ENCODE peak calls at places on chromosomes 3 and 15, in ten cellular contexts. X, P, Z, T, O, L, N, I, V and Y are unnamed samples.

GRCh38 chr3:30667250-30667585 is 60.8 kb downstream of the TGFBR2 start:
- DNase-seq in N (no peak), X (no peak), O (no peak), L (no peak), I (no peak), T (peak), Z (no peak), V (peak), P (peak), Y (no peak)

GRCh38 chr3:33581666-33582065 is 136.4 kb downstream of the CLASP2 start:
- DNase-seq in T (peak), Z (no peak), X (no peak), I (no peak), L (no peak), N (no peak), V (peak), P (peak), O (no peak), Y (no peak)

GRCh38 chr3:108472011-108472591 is 38.3 kb downstream of the MYH15 start:
- DNase-seq in I (no peak), Z (no peak), V (peak), T (peak), X (no peak), P (no peak), N (peak), O (no peak), L (no peak), Y (no peak)

GRCh38 chr15:90552162-90552928 is 22.6 kb downstream of the CRTC3 start:
- DNase-seq in P (no peak), O (peak), T (peak), L (no peak), N (no peak), Z (no peak), X (no peak), I (no peak), V (no peak), Y (no peak)

GRCh38 chr15:63504979-63505841 is 817 bp downstream of the USP3 start:
- DNase-seq in V (peak), O (peak), L (peak), T (peak), Z (peak), X (peak), N (peak), P (peak), I (peak), Y (peak)

GRCh38 chr3:102053375-102053989 is 204.2 kb downstream of the NFKBIZ start:
- DNase-seq in T (peak), I (no peak), X (no peak), Z (no peak), P (no peak), O (no peak), L (no peak), N (no peak), V (peak), Y (no peak)

GRCh38 chr3:72569754-72570440 is 278.3 kb downstream of the SHQ1 start:
- DNase-seq in N (no peak), Z (no peak), I (no peak), V (no peak), T (peak), O (no peak), P (no peak), L (no peak), X (no peak), Y (no peak)

GRCh38 chr3:188229726-188230125 is 75.8 kb downstream of the LPP start:
- DNase-seq in V (no peak), T (no peak), P (no peak), L (no peak), I (no peak), Z (no peak), X (no peak), N (no peak), O (no peak), Y (no peak)

GRCh38 chr3:54120657-54121403 is 1.5 kb upstream of the CACNA2D3 start:
- DNase-seq in P (peak), T (peak), L (peak), X (no peak), I (no peak), Z (no peak), N (no peak), V (peak), O (peak), Y (no peak)

GRCh38 chr3:76369170-76369569 is 583.8 kb upstream of the ZNF717 start:
- DNase-seq in Z (no peak), V (peak), N (no peak), P (no peak), O (no peak), X (no peak), L (no peak), I (no peak), T (no peak), Y (no peak)

GRCh38 chr3:159938712-159939111 is 49.9 kb upstream of the IL12A start:
- DNase-seq in X (no peak), L (no peak), V (no peak), N (no peak), O (no peak), P (no peak), Z (no peak), I (no peak), T (no peak), Y (no peak)

GRCh38 chr15:91100561-91101355 is 701 bp downstream of the SV2B start:
- DNase-seq in N (no peak), L (no peak), X (no peak), I (no peak), O (no peak), P (no peak), V (peak), T (peak), Z (no peak), Y (no peak)

GRCh38 chr3:172159962-172160538 is 120.7 kb downstream of the FNDC3B start:
- DNase-seq in I (no peak), L (no peak), T (no peak), O (no peak), P (peak), Z (no peak), V (peak), X (no peak), N (no peak), Y (peak)

GRCh38 chr15:55834331-55834730 is 91.4 kb upstream of the PRTG start:
- DNase-seq in Z (no peak), N (no peak), P (no peak), I (no peak), O (no peak), L (no peak), T (no peak), X (no peak), V (no peak), Y (no peak)

GRCh38 chr3:52437326-52438103 is 7.4 kb downstream of the SEMA3G start:
- DNase-seq in Z (no peak), L (peak), P (no peak), N (no peak), I (no peak), X (no peak), T (no peak), V (no peak), O (no peak), Y (no peak)

GRCh38 chr3:13009132-13009945 is 63.9 kb downstream of the IQSEC1 start:
- DNase-seq in P (no peak), N (peak), V (no peak), O (peak), L (peak), Z (peak), I (peak), T (peak), X (peak), Y (peak)

GRCh38 chr3:169771651-169772529 is 1.3 kb upstream of the MYNN start:
- DNase-seq in V (peak), P (peak), L (peak), Z (no peak), X (peak), I (peak), O (peak), T (peak), N (peak), Y (peak)

GRCh38 chr15:92812271-92812670 is 87.9 kb upstream of the CHD2 start:
- DNase-seq in N (no peak), I (no peak), X (no peak), V (no peak), O (no peak), T (no peak), Z (no peak), P (no peak), L (no peak), Y (no peak)

GRCh38 chr3:11995061-11995460 is 9.1 kb upstream of the SYN2 start:
- DNase-seq in N (no peak), I (no peak), T (peak), Z (no peak), V (peak), P (peak), O (no peak), L (no peak), X (no peak), Y (no peak)

GRCh38 chr15:28934645-28935044 is 48.9 kb downstream of the APBA2 start:
- DNase-seq in Z (peak), O (no peak), T (no peak), L (no peak), P (no peak), X (no peak), I (no peak), V (no peak), N (no peak), Y (no peak)

GRCh38 chr15:28933710-28934445 is 48.1 kb downstream of the APBA2 start:
- DNase-seq in V (peak), L (no peak), I (peak), Z (peak), T (no peak), N (no peak), O (no peak), P (no peak), X (no peak), Y (no peak)

GRCh38 chr15:28936081-28936480 is 50.3 kb downstream of the APBA2 start:
- DNase-seq in T (no peak), N (no peak), Z (no peak), V (no peak), P (no peak), I (no peak), O (no peak), L (no peak), X (no peak), Y (no peak)

GRCh38 chr15:28936481-28936881 is 50.7 kb downstream of the APBA2 start:
- DNase-seq in X (no peak), I (no peak), O (no peak), P (no peak), T (no peak), Z (peak), V (no peak), N (no peak), L (no peak), Y (no peak)

DNA sequence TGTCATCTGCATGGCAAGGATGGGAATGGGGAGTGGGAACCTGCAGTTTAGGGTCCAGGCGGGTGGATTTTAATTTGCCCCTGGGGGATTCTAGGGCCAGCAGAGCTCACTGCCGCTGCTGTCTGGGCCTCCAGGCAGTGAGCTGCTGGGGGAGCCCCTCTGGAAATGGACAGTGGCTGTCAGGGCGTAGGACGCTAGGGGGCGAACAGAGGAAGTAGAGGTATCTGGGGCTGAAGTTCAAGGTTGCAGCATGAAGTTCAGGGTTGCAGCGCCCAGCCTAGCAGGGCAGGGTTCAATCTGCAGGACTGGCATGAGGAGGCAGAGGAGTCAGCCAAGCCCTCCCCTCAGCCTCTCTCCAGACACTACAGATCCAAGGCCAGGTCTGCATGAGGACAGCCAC is 49.5 kb downstream of the APBA2 start:
- DNase-seq in Z (peak), I (no peak), T (no peak), O (no peak), L (no peak), N (no peak), V (peak), X (no peak), P (peak), Y (no peak)
- H3K27ac ChIP-seq in Z (no peak), I (peak), T (no peak), O (no peak), L (no peak), N (no peak), V (no peak), X (no peak), P (no peak), Y (no peak)

DNA sequence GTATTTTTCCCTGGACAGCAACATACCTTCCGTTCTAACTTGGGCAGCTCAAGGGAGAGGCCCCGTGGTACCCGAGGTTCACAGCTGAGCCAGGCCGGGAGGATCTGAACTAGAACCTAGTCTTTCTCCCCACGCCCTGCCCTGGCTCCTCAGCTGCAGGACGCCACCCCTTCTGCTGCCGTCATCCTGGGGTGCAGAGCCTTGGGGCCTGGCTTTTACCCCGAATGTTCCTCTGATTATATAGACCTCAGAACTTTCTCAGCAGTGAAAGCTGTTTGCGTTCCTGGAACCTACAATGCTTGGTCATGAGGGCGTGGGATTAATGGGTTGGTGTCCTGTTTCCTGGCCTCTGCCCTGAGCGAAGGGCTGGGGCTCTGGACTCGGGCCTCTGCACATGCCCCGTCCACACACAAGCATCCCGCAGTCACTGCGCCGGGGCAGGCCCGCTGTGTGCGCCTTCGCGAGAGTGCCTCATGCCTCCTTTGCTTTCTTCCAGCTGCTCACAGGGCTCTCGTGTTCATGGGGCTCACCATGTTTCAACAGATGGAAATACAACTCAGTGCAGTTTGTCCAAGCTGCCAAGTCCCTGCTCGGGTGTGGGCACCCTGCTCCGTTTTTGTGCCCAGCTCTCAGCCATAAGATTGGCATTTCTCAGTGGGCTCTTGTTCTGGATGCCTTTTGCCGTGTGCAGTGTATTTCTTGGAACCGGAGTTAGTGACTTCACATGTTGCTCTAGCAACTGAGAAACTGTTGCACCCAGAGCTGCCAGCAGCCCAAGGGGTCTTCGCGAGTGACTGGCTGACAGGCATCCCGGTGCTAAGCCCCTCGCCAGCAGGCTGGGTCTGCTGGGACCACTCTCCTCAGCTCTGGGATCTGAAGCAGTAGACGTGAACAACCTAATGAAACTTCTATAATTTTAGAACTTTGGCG is 20.4 kb downstream of the SYNM start:
- DNase-seq in T (no peak), V (no peak), I (no peak), N (no peak), X (no peak), L (no peak), P (no peak), Z (no peak), O (peak), Y (no peak)
- H3K27ac ChIP-seq in T (peak), V (no peak), I (peak), N (peak), X (peak), L (peak), P (no peak), Z (no peak), O (peak), Y (peak)

DNA sequence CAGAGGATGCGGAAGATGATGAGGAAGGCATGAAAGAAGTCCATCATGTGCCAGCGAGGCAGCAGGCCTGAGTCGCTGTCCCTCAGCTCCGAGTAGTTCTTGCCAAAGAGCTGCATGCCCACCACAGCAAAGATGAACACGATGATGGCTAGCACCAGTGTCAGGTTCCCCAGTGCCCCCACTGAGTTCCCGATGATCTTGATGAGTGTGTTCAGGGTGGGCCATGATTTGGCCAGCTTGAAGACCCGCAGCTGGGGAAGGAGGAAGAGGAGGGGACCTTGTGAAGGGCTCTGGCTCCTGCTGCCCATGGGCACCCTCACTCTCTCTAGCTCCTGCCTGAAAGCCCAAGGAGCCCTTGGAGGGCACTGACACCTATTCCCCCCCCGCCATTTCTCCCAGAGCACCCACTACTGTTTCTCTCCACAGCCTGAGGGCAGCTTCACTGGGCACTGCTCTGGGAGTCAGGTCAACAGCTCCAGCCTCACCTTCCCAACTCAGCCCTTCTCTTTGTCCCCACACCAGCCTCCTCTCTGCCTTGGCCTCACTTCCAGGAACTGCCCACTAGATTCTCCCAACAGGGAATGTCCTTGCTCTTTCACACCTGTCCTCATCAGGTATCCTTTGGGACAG is 63.6 kb downstream of the SCN5A start:
- DNase-seq in O (peak), V (no peak), I (no peak), P (peak), N (peak), X (no peak), T (no peak), L (peak), Z (peak), Y (no peak)
- H3K27ac ChIP-seq in O (no peak), V (no peak), I (no peak), P (no peak), N (no peak), X (no peak), T (no peak), L (no peak), Z (no peak), Y (no peak)

GRCh38 chr3:111667621-111668239 is 72.6 kb upstream of the ZBED2 start:
- DNase-seq in T (peak), O (no peak), X (peak), L (no peak), V (no peak), N (peak), I (peak), Z (peak), P (no peak), Y (peak)
- H3K27ac ChIP-seq in T (no peak), O (no peak), X (peak), L (no peak), V (no peak), N (no peak), I (peak), Z (peak), P (no peak), Y (no peak)

DNA sequence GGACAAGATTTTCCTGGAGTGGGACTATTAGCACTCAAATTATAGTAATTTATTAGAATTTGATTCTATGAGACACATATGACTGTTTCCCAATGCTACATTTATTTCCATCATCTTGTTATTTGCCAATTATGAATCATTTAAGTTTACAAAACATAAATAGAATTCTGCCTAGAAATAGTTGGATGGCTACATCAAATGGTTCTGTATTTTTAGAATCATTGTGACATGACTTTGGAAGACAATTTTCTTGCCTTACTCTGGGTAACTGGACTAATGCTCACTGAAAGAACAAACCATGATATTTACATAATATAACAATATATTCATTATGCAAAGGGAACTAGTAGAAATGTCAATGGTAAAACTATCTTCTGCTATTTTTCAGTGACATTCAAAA is 173.5 kb downstream of the ZIC1 start:
- DNase-seq in Z (no peak), O (no peak), N (no peak), I (no peak), L (no peak), X (no peak), V (no peak), T (no peak), P (no peak), Y (no peak)
- H3K27ac ChIP-seq in Z (no peak), O (no peak), N (no peak), I (no peak), L (no peak), X (no peak), V (no peak), T (no peak), P (no peak), Y (no peak)

GRCh38 chr3:125632597-125632996 is 37.3 kb upstream of the OSBPL11 start:
- DNase-seq in X (no peak), N (no peak), L (no peak), V (no peak), I (no peak), T (no peak), P (no peak), Z (no peak), O (no peak), Y (no peak)
- H3K27ac ChIP-seq in X (peak), N (no peak), L (peak), V (no peak), I (no peak), T (no peak), P (no peak), Z (peak), O (no peak), Y (no peak)

GRCh38 chr15:68337826-68338225 is 60.3 kb downstream of the FEM1B start:
- DNase-seq in I (no peak), X (no peak), O (no peak), P (no peak), T (no peak), V (no peak), Z (peak), N (peak), L (no peak), Y (no peak)
- H3K27ac ChIP-seq in I (no peak), X (peak), O (no peak), P (no peak), T (no peak), V (no peak), Z (no peak), N (no peak), L (no peak), Y (no peak)

GRCh38 chr3:123679712-123680386 is 95.0 kb upstream of the HACD2 start:
- DNase-seq in V (no peak), I (no peak), O (no peak), T (no peak), N (no peak), Z (no peak), X (no peak), L (no peak), P (no peak), Y (no peak)
- H3K27ac ChIP-seq in V (no peak), I (no peak), O (no peak), T (peak), N (no peak), Z (no peak), X (no peak), L (peak), P (no peak), Y (no peak)